ENCODE peak calls at places on chromosomes 12 and 14, in six cellular contexts. U is fibroblast of villous mesenchyme, B is cardiac muscle cell, P is K562, C is fibroblast of mammary gland, Z is hepatocyte. O is an unnamed sample.

GRCh38 chr12:38850463-38850862 is 54.9 kb downstream of the CPNE8 start:
- DNase-seq in C (peak; percentile 67), U (peak; percentile 36), P (no peak), Z (no peak), B (peak; percentile 44), O (no peak)

GRCh38 chr14:55245657-55246268 is 25.5 kb upstream of the FBXO34 start:
- DNase-seq in U (peak; percentile 48), B (peak; percentile 47), C (peak; percentile 39), P (no peak), Z (peak; percentile 58), O (peak; percentile 52)

GRCh38 chr14:71714225-71714624 is 218.0 kb upstream of the RGS6 start:
- DNase-seq in Z (no peak), U (peak; percentile 33), C (peak; percentile 91), B (peak; percentile 88), P (no peak), O (no peak)

GRCh38 chr14:24514209-24514608 is 6.1 kb upstream of the CMA1 start:
- DNase-seq in Z (no peak), C (no peak), U (no peak), P (no peak), B (no peak), O (no peak)

GRCh38 chr14:32697704-32698103 is 241.0 kb upstream of the NPAS3 start:
- DNase-seq in B (peak; percentile 26), P (no peak), C (peak; percentile 71), U (peak; percentile 19), Z (no peak), O (peak; percentile 46)

GRCh38 chr14:55450124-55450523 is 9.7 kb upstream of the TBPL2 start:
- DNase-seq in B (no peak), C (no peak), P (no peak), U (no peak), Z (no peak), O (no peak)

GRCh38 chr14:104262515-104263514 is 124.4 kb downstream of the KIF26A start:
- DNase-seq in P (no peak), U (no peak), C (no peak), B (no peak), Z (no peak), O (no peak)

GRCh38 chr12:65875635-65876034 is 51.4 kb downstream of the HMGA2 start:
- DNase-seq in P (no peak), C (no peak), Z (no peak), B (peak; percentile 39), U (peak; percentile 67), O (no peak)

GRCh38 chr14:68688872-68689371 is 103.9 kb downstream of the ZFP36L1 start:
- DNase-seq in C (peak; percentile 70), Z (peak; percentile 73), B (peak; percentile 77), P (no peak), U (peak; percentile 68), O (no peak)

GRCh38 chr14:53043107-53043704 is 92.4 kb upstream of the FERMT2 start:
- DNase-seq in C (no peak), U (peak; percentile 73), B (peak; percentile 67), P (no peak), Z (no peak), O (no peak)

GRCh38 chr12:58412466-58412865 is 471.1 kb downstream of the ATP23 start:
- DNase-seq in Z (peak; percentile 30), P (no peak), U (peak; percentile 81), C (peak; percentile 13), B (peak; percentile 64), O (no peak)

GRCh38 chr14:104446611-104447010 is 133.0 kb upstream of the C14orf180 start:
- DNase-seq in U (no peak), C (no peak), B (no peak), Z (no peak), P (no peak), O (no peak)

GRCh38 chr14:37936971-37937370 is 270.7 kb upstream of the SSTR1 start:
- DNase-seq in B (no peak), P (no peak), U (no peak), C (no peak), Z (no peak), O (no peak)

GRCh38 chr14:59278111-59278510 is 89.6 kb downstream of the DAAM1 start:
- DNase-seq in P (peak; percentile 25), C (peak; percentile 95), Z (peak; percentile 48), U (peak; percentile 80), B (peak; percentile 88), O (peak; percentile 95)

GRCh38 chr14:59274991-59275391 is 86.5 kb downstream of the DAAM1 start:
- DNase-seq in B (no peak), P (no peak), U (no peak), Z (no peak), C (no peak), O (peak; percentile 63)

GRCh38 chr14:59276235-59276634 is 87.8 kb downstream of the DAAM1 start:
- DNase-seq in P (no peak), Z (no peak), C (no peak), B (no peak), U (no peak), O (no peak)

GRCh38 chr14:59275668-59276067 is 87.2 kb downstream of the DAAM1 start:
- DNase-seq in U (peak; percentile 82), Z (peak; percentile 32), P (no peak), B (peak; percentile 88), C (peak; percentile 94), O (peak; percentile 97)

GRCh38 chr14:59277659-59278058 is 89.2 kb downstream of the DAAM1 start:
- DNase-seq in B (no peak), U (no peak), P (peak; percentile 29), Z (no peak), C (peak; percentile 58), O (no peak)
- TF ChIP-seq CTCF in B (no peak), U (no peak), P (no peak), Z (no peak), C (peak; percentile 9), O (no peak)

GRCh38 chr12:53998900-53999236 is 1.1 kb upstream of the HOXC9 start:
- DNase-seq in Z (no peak), B (no peak), U (no peak), C (no peak), P (no peak), O (no peak)
- H3K4me3 ChIP-seq in Z (no peak overlapping the region), B (no peak overlapping the region), U (peak overlapping the region; percentile 83), C (peak overlapping the region; percentile 84), P (no peak overlapping the region), O (no peak overlapping the region)

GRCh38 chr14:90489306-90489705 is 92.5 kb downstream of the CALM1 start:
- DNase-seq in B (no peak), C (no peak), U (no peak), Z (no peak), P (no peak), O (no peak)

GRCh38 chr14:90489916-90490726 is 93.3 kb downstream of the CALM1 start:
- DNase-seq in U (no peak), C (peak; percentile 78), P (peak; percentile 70), Z (no peak), B (no peak), O (peak; percentile 12)

GRCh38 chr14:90491221-90491867 is 94.5 kb downstream of the CALM1 start:
- DNase-seq in B (peak; percentile 96), Z (peak; percentile 51), P (no peak), U (peak; percentile 25), C (peak; percentile 84), O (no peak)

GRCh38 chr14:90490727-90491050 is 93.9 kb downstream of the CALM1 start:
- DNase-seq in B (no peak), C (no peak), Z (no peak), U (no peak), P (no peak), O (no peak)

DNA sequence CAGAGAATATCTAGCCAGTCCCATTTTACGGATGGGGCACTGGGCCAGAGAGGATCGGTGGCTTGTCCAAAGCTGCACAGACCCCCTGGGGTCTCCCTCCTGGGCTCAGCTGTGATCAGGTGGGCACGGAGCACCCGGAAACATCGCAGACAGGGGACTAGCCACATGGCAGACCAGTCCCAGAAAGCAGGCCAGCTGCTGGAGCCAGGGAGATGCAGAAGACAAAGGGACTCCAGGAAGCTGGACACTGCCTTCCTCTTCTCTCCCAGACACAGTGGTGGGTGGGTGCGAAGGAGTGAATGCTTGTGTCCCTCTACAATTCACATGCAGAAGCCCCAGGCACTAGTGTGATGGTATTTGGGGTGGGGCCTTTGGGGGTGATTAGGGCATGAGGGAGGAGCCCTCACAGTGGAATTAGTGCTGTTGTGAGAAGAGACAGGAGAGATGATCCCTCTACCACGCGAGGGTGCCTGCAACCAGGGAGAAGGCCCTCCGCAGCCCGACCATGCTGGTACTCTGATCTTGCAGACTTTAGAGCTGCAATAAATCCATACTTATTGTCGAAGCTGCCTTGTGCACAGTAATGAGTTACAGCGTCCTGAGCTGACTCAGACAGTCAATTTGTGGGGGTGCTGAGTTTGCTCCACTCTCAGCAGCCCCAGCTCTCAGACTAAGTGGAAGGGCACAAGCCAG is 95.2 kb downstream of the CALM1 start:
- DNase-seq in U (no peak), Z (no peak), C (peak; percentile 48), B (peak; percentile 16), P (no peak), O (no peak)
- TF ChIP-seq CTCF in U (no peak), Z (no peak), C (no peak), B (no peak), P (no peak), O (no peak)

GRCh38 chr14:23366163-23366921 is 1.4 kb upstream of the EFS start:
- DNase-seq in U (peak; percentile 77), B (peak; percentile 85), Z (peak; percentile 87), C (peak; percentile 17), P (peak; percentile 39), O (peak; percentile 71)
- H3K4me3 ChIP-seq in U (peak overlapping the region; percentile 55), B (peak overlapping the region; percentile 28), Z (peak overlapping the region; percentile 61), C (peak overlapping the region; percentile 7), P (no peak overlapping the region), O (peak overlapping the region; percentile 52)

GRCh38 chr14:85276829-85277228 is 253.1 kb upstream of the FLRT2 start:
- DNase-seq in B (no peak), U (no peak), C (no peak), Z (no peak), P (no peak), O (no peak)
- TF ChIP-seq CTCF in B (no peak), U (no peak), C (no peak), Z (no peak), P (no peak), O (no peak)

GRCh38 chr14:23364164-23364571 is 804 bp downstream of the EFS start:
- DNase-seq in P (peak; percentile 16), U (peak; percentile 19), B (no peak), Z (peak; percentile 42), C (no peak), O (no peak)
- H3K4me3 ChIP-seq in P (no peak overlapping the region), U (peak overlapping the region; percentile 60), B (peak overlapping the region; percentile 28), Z (peak overlapping the region; percentile 61), C (peak overlapping the region; percentile 35), O (peak overlapping the region; percentile 52)

O was measured in bronchial epithelial cell.